ENCODE peak calls at places on chromosomes 3 and 15, in nine cellular contexts. One of them, this sample, is unnamed. For H3K4me1, the result is how much of the 10 kb centered on the place peaks cover.

GRCh38 chr3:64290864-64291263 is 65.6 kb upstream of the PRICKLE2 start:
- DNase-seq in small intestine: no peak
- DNase-seq in PC-9: no peak
- DNase-seq in right cardiac atrium: no peak
- DNase-seq in stomach: no peak
- DNase-seq in A549: no peak
- DNase-seq in CD8-positive, alpha-beta memory T cell: no peak
- DNase-seq in tibial artery: no peak
- DNase-seq in effector memory CD4-positive, alpha-beta T cell: no peak
- DNase-seq in this sample: no peak

GRCh38 chr3:110856916-110857315 is 214.7 kb upstream of the NECTIN3 start:
- DNase-seq in small intestine: no peak
- DNase-seq in PC-9: no peak
- DNase-seq in right cardiac atrium: no peak
- DNase-seq in stomach: no peak
- DNase-seq in A549: no peak
- DNase-seq in CD8-positive, alpha-beta memory T cell: no peak
- DNase-seq in tibial artery: no peak
- DNase-seq in effector memory CD4-positive, alpha-beta T cell: no peak
- DNase-seq in this sample: no peak

GRCh38 chr3:193948459-193948858 is 187.5 kb upstream of the HES1 start:
- DNase-seq in small intestine: no peak
- DNase-seq in PC-9: no peak
- DNase-seq in right cardiac atrium: no peak
- DNase-seq in stomach: no peak
- DNase-seq in A549: no peak
- DNase-seq in CD8-positive, alpha-beta memory T cell: no peak
- DNase-seq in tibial artery: no peak
- DNase-seq in effector memory CD4-positive, alpha-beta T cell: no peak
- DNase-seq in this sample: no peak

GRCh38 chr3:44685128-44685800 is 27.2 kb upstream of the ZNF502 start:
- DNase-seq in small intestine: peak
- DNase-seq in PC-9: peak
- DNase-seq in right cardiac atrium: peak
- DNase-seq in stomach: peak
- DNase-seq in A549: no peak
- DNase-seq in CD8-positive, alpha-beta memory T cell: peak
- DNase-seq in tibial artery: peak
- DNase-seq in effector memory CD4-positive, alpha-beta T cell: no peak
- DNase-seq in this sample: no peak

GRCh38 chr3:140546649-140547048 is 131.2 kb upstream of the TRIM42 start:
- DNase-seq in small intestine: no peak
- DNase-seq in PC-9: no peak
- DNase-seq in right cardiac atrium: no peak
- DNase-seq in stomach: no peak
- DNase-seq in A549: no peak
- DNase-seq in CD8-positive, alpha-beta memory T cell: no peak
- DNase-seq in tibial artery: no peak
- DNase-seq in effector memory CD4-positive, alpha-beta T cell: no peak
- DNase-seq in this sample: no peak

GRCh38 chr15:84772467-84772866 is 24.1 kb downstream of the ZNF592 start:
- DNase-seq in small intestine: no peak
- DNase-seq in PC-9: no peak
- DNase-seq in right cardiac atrium: no peak
- DNase-seq in stomach: no peak
- DNase-seq in A549: no peak
- DNase-seq in CD8-positive, alpha-beta memory T cell: no peak
- DNase-seq in tibial artery: no peak
- DNase-seq in effector memory CD4-positive, alpha-beta T cell: no peak
- DNase-seq in this sample: no peak

GRCh38 chr3:194205675-194206133 is 69.8 kb downstream of the HES1 start:
- DNase-seq in small intestine: no peak
- DNase-seq in PC-9: peak
- DNase-seq in right cardiac atrium: no peak
- DNase-seq in stomach: no peak
- DNase-seq in A549: no peak
- DNase-seq in CD8-positive, alpha-beta memory T cell: no peak
- DNase-seq in tibial artery: no peak
- DNase-seq in effector memory CD4-positive, alpha-beta T cell: no peak
- DNase-seq in this sample: no peak

GRCh38 chr3:142356818-142357217 is 91.0 kb downstream of the XRN1 start:
- DNase-seq in small intestine: no peak
- DNase-seq in PC-9: no peak
- DNase-seq in right cardiac atrium: no peak
- DNase-seq in stomach: no peak
- DNase-seq in A549: no peak
- DNase-seq in CD8-positive, alpha-beta memory T cell: no peak
- DNase-seq in tibial artery: no peak
- DNase-seq in effector memory CD4-positive, alpha-beta T cell: no peak
- DNase-seq in this sample: no peak

GRCh38 chr15:25136119-25136518 is 181.3 kb downstream of the SNRPN start:
- DNase-seq in small intestine: no peak
- DNase-seq in PC-9: no peak
- DNase-seq in right cardiac atrium: no peak
- DNase-seq in stomach: no peak
- DNase-seq in A549: no peak
- DNase-seq in CD8-positive, alpha-beta memory T cell: no peak
- DNase-seq in tibial artery: no peak
- DNase-seq in effector memory CD4-positive, alpha-beta T cell: no peak
- DNase-seq in this sample: no peak

GRCh38 chr15:47950447-47950846 is 170.3 kb upstream of the SLC24A5 start:
- DNase-seq in small intestine: no peak
- DNase-seq in PC-9: no peak
- DNase-seq in right cardiac atrium: no peak
- DNase-seq in stomach: no peak
- DNase-seq in A549: no peak
- DNase-seq in CD8-positive, alpha-beta memory T cell: no peak
- DNase-seq in tibial artery: no peak
- DNase-seq in effector memory CD4-positive, alpha-beta T cell: no peak
- DNase-seq in this sample: no peak

DNA sequence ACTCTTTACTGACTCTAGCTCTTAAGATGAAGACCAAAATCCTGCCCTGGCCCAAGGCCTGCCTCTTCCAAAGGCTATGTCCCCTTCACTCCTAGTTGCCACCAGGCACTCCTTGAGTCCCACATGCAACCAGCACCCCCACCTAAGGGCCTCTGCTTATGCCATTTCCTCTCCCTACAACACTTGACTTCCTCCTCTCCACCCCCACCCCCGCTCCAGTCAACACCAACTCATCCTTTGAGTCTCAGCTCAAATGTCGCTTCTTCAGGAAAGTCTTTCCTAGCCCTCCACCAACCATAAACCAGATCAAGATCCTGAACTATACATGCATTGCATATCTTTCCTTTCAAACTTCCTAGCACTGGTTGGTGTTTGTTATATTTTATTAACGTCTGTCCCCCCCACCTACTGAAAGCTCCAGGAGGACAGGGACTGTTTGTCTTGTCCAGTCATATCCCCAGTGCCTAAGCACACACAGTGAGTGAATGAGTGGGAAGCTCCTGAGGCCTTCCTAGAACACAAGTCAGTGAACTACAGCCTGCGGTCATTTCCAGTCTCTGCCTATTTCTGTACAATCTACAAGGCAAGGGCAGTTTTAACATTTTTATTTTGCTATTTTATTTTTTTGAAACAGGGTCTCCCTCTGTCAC is 7.3 kb downstream of the TBC1D2B start:
- DNase-seq in small intestine: no peak
- DNase-seq in PC-9: no peak
- DNase-seq in right cardiac atrium: peak
- DNase-seq in stomach: no peak
- DNase-seq in A549: no peak
- DNase-seq in CD8-positive, alpha-beta memory T cell: no peak
- DNase-seq in tibial artery: no peak
- DNase-seq in effector memory CD4-positive, alpha-beta T cell: no peak
- DNase-seq in this sample: no peak
- H3K4me1 ChIP-seq in small intestine: under half
- H3K4me1 ChIP-seq in PC-9: under half
- H3K4me1 ChIP-seq in right cardiac atrium: under half
- H3K4me1 ChIP-seq in stomach: half or more
- H3K4me1 ChIP-seq in A549: under half
- H3K4me1 ChIP-seq in CD8-positive, alpha-beta memory T cell: half or more
- H3K4me1 ChIP-seq in tibial artery: half or more
- H3K4me1 ChIP-seq in effector memory CD4-positive, alpha-beta T cell: half or more
- H3K4me1 ChIP-seq in this sample: under half

GRCh38 chr3:156674046-156674910 is at the start of gene TIPARP:
- DNase-seq in small intestine: peak
- DNase-seq in PC-9: peak
- DNase-seq in right cardiac atrium: peak
- DNase-seq in stomach: peak
- DNase-seq in A549: peak
- DNase-seq in CD8-positive, alpha-beta memory T cell: peak
- DNase-seq in tibial artery: peak
- DNase-seq in effector memory CD4-positive, alpha-beta T cell: peak
- DNase-seq in this sample: peak

GRCh38 chr3:156673732-156674045 is 701 bp upstream of the TIPARP start:
- DNase-seq in small intestine: no peak
- DNase-seq in PC-9: no peak
- DNase-seq in right cardiac atrium: no peak
- DNase-seq in stomach: no peak
- DNase-seq in A549: no peak
- DNase-seq in CD8-positive, alpha-beta memory T cell: no peak
- DNase-seq in tibial artery: no peak
- DNase-seq in effector memory CD4-positive, alpha-beta T cell: no peak
- DNase-seq in this sample: no peak

GRCh38 chr3:156675744-156676466 is 1.5 kb downstream of the TIPARP start:
- DNase-seq in small intestine: peak
- DNase-seq in PC-9: peak
- DNase-seq in right cardiac atrium: peak
- DNase-seq in stomach: peak
- DNase-seq in A549: peak
- DNase-seq in CD8-positive, alpha-beta memory T cell: no peak
- DNase-seq in tibial artery: peak
- DNase-seq in effector memory CD4-positive, alpha-beta T cell: peak
- DNase-seq in this sample: no peak

GRCh38 chr3:156676467-156677119 is 2.2 kb downstream of the TIPARP start:
- DNase-seq in small intestine: no peak
- DNase-seq in PC-9: peak
- DNase-seq in right cardiac atrium: no peak
- DNase-seq in stomach: no peak
- DNase-seq in A549: peak
- DNase-seq in CD8-positive, alpha-beta memory T cell: no peak
- DNase-seq in tibial artery: no peak
- DNase-seq in effector memory CD4-positive, alpha-beta T cell: no peak
- DNase-seq in this sample: no peak

GRCh38 chr3:156674911-156675743 is 737 bp downstream of the TIPARP start:
- DNase-seq in small intestine: peak
- DNase-seq in PC-9: no peak
- DNase-seq in right cardiac atrium: peak
- DNase-seq in stomach: peak
- DNase-seq in A549: peak
- DNase-seq in CD8-positive, alpha-beta memory T cell: peak
- DNase-seq in tibial artery: peak
- DNase-seq in effector memory CD4-positive, alpha-beta T cell: peak
- DNase-seq in this sample: no peak
- H3K4me1 ChIP-seq in small intestine: under half
- H3K4me1 ChIP-seq in PC-9: half or more
- H3K4me1 ChIP-seq in right cardiac atrium: under half
- H3K4me1 ChIP-seq in stomach: half or more
- H3K4me1 ChIP-seq in A549: under half
- H3K4me1 ChIP-seq in CD8-positive, alpha-beta memory T cell: under half
- H3K4me1 ChIP-seq in tibial artery: under half
- H3K4me1 ChIP-seq in effector memory CD4-positive, alpha-beta T cell: under half
- H3K4me1 ChIP-seq in this sample: under half

GRCh38 chr15:61339526-61339925 is 110.4 kb upstream of the RORA start:
- DNase-seq in small intestine: no peak
- DNase-seq in PC-9: no peak
- DNase-seq in right cardiac atrium: no peak
- DNase-seq in stomach: no peak
- DNase-seq in A549: no peak
- DNase-seq in CD8-positive, alpha-beta memory T cell: no peak
- DNase-seq in tibial artery: no peak
- DNase-seq in effector memory CD4-positive, alpha-beta T cell: no peak
- DNase-seq in this sample: no peak
- H3K4me1 ChIP-seq in small intestine: under half
- H3K4me1 ChIP-seq in PC-9: under half
- H3K4me1 ChIP-seq in right cardiac atrium: under half
- H3K4me1 ChIP-seq in stomach: under half
- H3K4me1 ChIP-seq in A549: under half
- H3K4me1 ChIP-seq in CD8-positive, alpha-beta memory T cell: under half
- H3K4me1 ChIP-seq in tibial artery: under half
- H3K4me1 ChIP-seq in effector memory CD4-positive, alpha-beta T cell: under half
- H3K4me1 ChIP-seq in this sample: under half

GRCh38 chr3:58357402-58357801 is 24.7 kb downstream of the PXK start:
- DNase-seq in small intestine: no peak
- DNase-seq in PC-9: no peak
- DNase-seq in right cardiac atrium: no peak
- DNase-seq in stomach: no peak
- DNase-seq in A549: no peak
- DNase-seq in CD8-positive, alpha-beta memory T cell: no peak
- DNase-seq in tibial artery: no peak
- DNase-seq in effector memory CD4-positive, alpha-beta T cell: no peak
- DNase-seq in this sample: no peak
- H3K4me1 ChIP-seq in small intestine: under half
- H3K4me1 ChIP-seq in PC-9: under half
- H3K4me1 ChIP-seq in right cardiac atrium: under half
- H3K4me1 ChIP-seq in stomach: half or more
- H3K4me1 ChIP-seq in A549: under half
- H3K4me1 ChIP-seq in CD8-positive, alpha-beta memory T cell: under half
- H3K4me1 ChIP-seq in tibial artery: under half
- H3K4me1 ChIP-seq in effector memory CD4-positive, alpha-beta T cell: under half
- H3K4me1 ChIP-seq in this sample: under half

DNA sequence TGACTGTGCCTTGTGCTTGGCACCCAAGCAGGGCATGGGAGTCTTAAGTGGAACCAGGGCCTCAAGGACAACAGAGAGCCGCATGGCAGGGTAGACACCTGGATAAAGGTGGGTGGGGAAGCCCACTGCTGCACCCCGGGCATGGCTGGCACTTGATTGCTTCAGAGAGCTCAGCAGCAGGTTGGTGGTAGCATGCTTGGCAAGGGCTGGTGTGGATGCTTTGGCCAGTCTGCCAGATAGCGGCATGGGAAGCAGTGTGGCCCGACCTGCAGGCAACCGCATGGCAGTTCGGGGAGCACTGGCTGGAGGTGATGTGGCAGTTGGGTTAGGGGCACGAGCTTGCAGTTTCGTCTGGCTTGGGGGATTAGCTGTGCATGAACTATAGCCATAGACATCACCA is 2.5 kb downstream of the CCDC71 start:
- DNase-seq in small intestine: no peak
- DNase-seq in PC-9: no peak
- DNase-seq in right cardiac atrium: no peak
- DNase-seq in stomach: no peak
- DNase-seq in A549: no peak
- DNase-seq in CD8-positive, alpha-beta memory T cell: no peak
- DNase-seq in tibial artery: no peak
- DNase-seq in effector memory CD4-positive, alpha-beta T cell: no peak
- DNase-seq in this sample: no peak
- H3K4me1 ChIP-seq in small intestine: under half
- H3K4me1 ChIP-seq in PC-9: under half
- H3K4me1 ChIP-seq in right cardiac atrium: under half
- H3K4me1 ChIP-seq in stomach: under half
- H3K4me1 ChIP-seq in A549: under half
- H3K4me1 ChIP-seq in CD8-positive, alpha-beta memory T cell: under half
- H3K4me1 ChIP-seq in tibial artery: under half
- H3K4me1 ChIP-seq in effector memory CD4-positive, alpha-beta T cell: under half
- H3K4me1 ChIP-seq in this sample: under half

This sample was measured in ascending aorta.